ENCODE peak calls at places on chromosome 9, in seven cellular contexts. W, A, I, Q, C, B and S are unnamed samples.

GRCh38 chr9:133813749-133814585 is 75.8 kb upstream of the SARDH start:
- DNase-seq in W (peak; percentile 36), A (peak; percentile 71), I (peak; percentile 75), Q (peak; percentile 54), C (no peak), B (no peak), S (no peak)

GRCh38 chr9:8564960-8565359 is 765.4 kb upstream of the DMAC1 start:
- DNase-seq in W (no peak), A (no peak), I (no peak), Q (no peak), C (no peak), B (no peak), S (no peak)

GRCh38 chr9:138077126-138077525 is 199.5 kb downstream of the CACNA1B start:
- DNase-seq in W (no peak), A (no peak), I (no peak), Q (no peak), C (no peak), B (no peak), S (peak; percentile 46)

GRCh38 chr9:421896-422295 is 207.2 kb downstream of the DOCK8 start:
- DNase-seq in W (no peak), A (no peak), I (no peak), Q (no peak), C (no peak), B (no peak), S (no peak)

GRCh38 chr9:111661150-111661801 is at the start of gene GNG10:
- DNase-seq in W (peak; percentile 68), A (peak; percentile 61), I (peak; percentile 63), Q (peak; percentile 84), C (peak; percentile 83), B (peak; percentile 75), S (no peak)

GRCh38 chr9:131856105-131856504 is 116.2 kb upstream of the RAPGEF1 start:
- DNase-seq in W (no peak), A (no peak), I (no peak), Q (no peak), C (no peak), B (no peak), S (no peak)

GRCh38 chr9:117224676-117225075 is 190.2 kb downstream of the ASTN2 start:
- DNase-seq in W (no peak), A (no peak), I (no peak), Q (no peak), C (no peak), B (no peak), S (no peak)

GRCh38 chr9:31807574-31808256 is 576.7 kb upstream of the ACO1 start:
- DNase-seq in W (no peak), A (no peak), I (no peak), Q (no peak), C (no peak), B (peak; percentile 28), S (no peak)

GRCh38 chr9:127835930-127836586 is 18.4 kb downstream of the ENG start:
- DNase-seq in W (no peak), A (no peak), I (peak; percentile 70), Q (peak; percentile 42), C (peak; percentile 93), B (peak; percentile 77), S (no peak)

GRCh38 chr9:8224381-8224791 is 424.8 kb upstream of the DMAC1 start:
- DNase-seq in W (no peak), A (no peak), I (no peak), Q (no peak), C (no peak), B (no peak), S (no peak)

GRCh38 chr9:77977210-77977611 is 54.4 kb downstream of the GNAQ start:
- DNase-seq in W (peak; percentile 77), A (peak; percentile 62), I (peak; percentile 57), Q (peak; percentile 32), C (peak; percentile 79), B (peak; percentile 55), S (no peak)
- H3K4me3 ChIP-seq in W (no peak overlapping the region), A (peak overlapping the region; percentile 26), I (no peak overlapping the region), Q (no peak overlapping the region), C (no peak overlapping the region), B (no peak overlapping the region), S (no peak overlapping the region)

GRCh38 chr9:89687848-89688247 is 83.0 kb downstream of the GADD45G start:
- DNase-seq in W (no peak), A (no peak), I (no peak), Q (no peak), C (no peak), B (no peak), S (no peak)
- H3K4me1 ChIP-seq in W (peaks cover 57% of the 10 kb centered on the region), A (peaks cover 34% of the 10 kb centered on the region), I (peaks cover 14% of the 10 kb centered on the region), Q (no peaks in the 10 kb centered on the region), C (no peaks in the 10 kb centered on the region), B (peaks cover 9% of the 10 kb centered on the region), S (peaks cover 16% of the 10 kb centered on the region)

GRCh38 chr9:86458456-86458855 is 104.2 kb upstream of the TUT7 start:
- DNase-seq in W (no peak), A (no peak), I (no peak), Q (no peak), C (no peak), B (no peak), S (no peak)

GRCh38 chr9:86469476-86470087 is 115.4 kb upstream of the TUT7 start:
- DNase-seq in W (no peak), A (no peak), I (no peak), Q (no peak), C (no peak), B (no peak), S (no peak)

GRCh38 chr9:86460211-86461002 is 106.2 kb upstream of the TUT7 start:
- DNase-seq in W (peak; percentile 20), A (no peak), I (no peak), Q (no peak), C (peak; percentile 20), B (no peak), S (no peak)

GRCh38 chr9:86464242-86464641 is 110.0 kb upstream of the TUT7 start:
- DNase-seq in W (peak; percentile 47), A (no peak), I (no peak), Q (no peak), C (no peak), B (no peak), S (no peak)
- H3K4me3 ChIP-seq in W (no peak overlapping the region), A (no peak overlapping the region), I (no peak overlapping the region), Q (no peak overlapping the region), C (no peak overlapping the region), B (no peak overlapping the region), S (no peak overlapping the region)

GRCh38 chr9:106868565-106868964 is 5.6 kb downstream of the ZNF462 start:
- DNase-seq in W (no peak), A (no peak), I (peak; percentile 37), Q (no peak), C (peak; percentile 32), B (peak; percentile 50), S (no peak)

GRCh38 chr9:106872641-106873040 is 9.7 kb downstream of the ZNF462 start:
- DNase-seq in W (no peak), A (no peak), I (no peak), Q (no peak), C (peak; percentile 23), B (no peak), S (no peak)

GRCh38 chr9:106869028-106869427 is 6.1 kb downstream of the ZNF462 start:
- DNase-seq in W (no peak), A (no peak), I (no peak), Q (no peak), C (peak; percentile 59), B (no peak), S (no peak)

GRCh38 chr9:106868096-106868495 is 5.1 kb downstream of the ZNF462 start:
- DNase-seq in W (no peak), A (no peak), I (no peak), Q (no peak), C (no peak), B (no peak), S (no peak)

GRCh38 chr9:106869458-106869857 is 6.5 kb downstream of the ZNF462 start:
- DNase-seq in W (no peak), A (no peak), I (no peak), Q (no peak), C (peak; percentile 32), B (no peak), S (no peak)
- H3K4me1 ChIP-seq in W (peaks cover 16% of the 10 kb centered on the region), A (peaks cover 92% of the 10 kb centered on the region), I (peaks cover 65% of the 10 kb centered on the region), Q (peaks cover 26% of the 10 kb centered on the region), C (peaks cover 13% of the 10 kb centered on the region), B (peaks cover 48% of the 10 kb centered on the region), S (peaks cover 44% of the 10 kb centered on the region)